ENCODE peak calls at places on chromosomes 6 and 20, in six cellular contexts. L is stimulated activated naive B cell treated with anti-CD40 and anti-IgM and Interleukin-4, amounts not matched to agents 10 μg/mL and 1 μg/mL and 100 μg/mL, for 72 hours; W is HT1080; C is dermis blood vessel endothelial cell; I is tibial artery; U is amniotic stem cell. Z is an unnamed sample.

GRCh38 chr20:4358566-4358965 is 343.2 kb upstream of the RNF24 start:
- DNase-seq in I (no peak), C (no peak), L (no peak), U (no peak), W (no peak), Z (no peak)

GRCh38 chr6:157760589-157761330 is 62.3 kb upstream of the SNX9 start:
- DNase-seq in C (peak), L (peak), I (no peak), U (peak), W (peak), Z (peak)

GRCh38 chr6:144493035-144493910 is 208.1 kb downstream of the UTRN start:
- DNase-seq in W (no peak), C (no peak), L (no peak), U (no peak), I (no peak), Z (peak)

GRCh38 chr20:17964632-17965031 is 4.0 kb downstream of the SNX5 start:
- DNase-seq in L (no peak), I (no peak), W (no peak), C (no peak), U (no peak), Z (no peak)

GRCh38 chr20:288956-289692 is 1.4 kb downstream of the C20orf96 start:
- DNase-seq in C (peak), W (no peak), L (no peak), U (no peak), I (no peak), Z (no peak)

GRCh38 chr20:12936524-12936923 is 72.2 kb upstream of the SPTLC3 start:
- DNase-seq in U (no peak), L (no peak), C (no peak), W (no peak), I (no peak), Z (no peak)

GRCh38 chr6:154222716-154223115 is 133.9 kb downstream of the IPCEF1 start:
- DNase-seq in I (no peak), U (no peak), W (no peak), L (no peak), C (no peak), Z (no peak)

GRCh38 chr20:56411759-56412472 is at the start of gene CASS4:
- DNase-seq in C (peak), L (no peak), W (no peak), U (no peak), I (no peak), Z (no peak)